ENCODE peak calls at places on chromosomes 5 and 9, in five cellular contexts. One of them, this sample, is unnamed.

GRCh38 chr5:45335346-45335745 is 360.8 kb downstream of the HCN1 start:
- DNase-seq in osteocyte: no peak
- DNase-seq in chondrocyte: no peak
- DNase-seq in dorsolateral prefrontal cortex: no peak
- DNase-seq in choroid plexus epithelial cell: no peak
- DNase-seq in this sample: no peak

GRCh38 chr5:9483251-9483650 is 62.6 kb downstream of the SEMA5A start:
- DNase-seq in chondrocyte: no peak
- DNase-seq in osteocyte: no peak
- DNase-seq in choroid plexus epithelial cell: peak
- DNase-seq in dorsolateral prefrontal cortex: no peak
- DNase-seq in this sample: peak

GRCh38 chr5:169805527-169805934 is 168.5 kb downstream of the DOCK2 start:
- DNase-seq in chondrocyte: no peak
- DNase-seq in choroid plexus epithelial cell: peak
- DNase-seq in dorsolateral prefrontal cortex: no peak
- DNase-seq in osteocyte: no peak
- DNase-seq in this sample: no peak

GRCh38 chr5:54885636-54886035 is 99.8 kb downstream of the ESM1 start:
- DNase-seq in osteocyte: no peak
- DNase-seq in dorsolateral prefrontal cortex: no peak
- DNase-seq in choroid plexus epithelial cell: no peak
- DNase-seq in chondrocyte: no peak
- DNase-seq in this sample: no peak

GRCh38 chr5:36193746-36194145 is 41.8 kb downstream of the SKP2 start:
- DNase-seq in osteocyte: no peak
- DNase-seq in choroid plexus epithelial cell: no peak
- DNase-seq in chondrocyte: no peak
- DNase-seq in dorsolateral prefrontal cortex: no peak
- DNase-seq in this sample: no peak

GRCh38 chr5:178465861-178466288 is 124.3 kb downstream of the COL23A1 start:
- DNase-seq in chondrocyte: no peak
- DNase-seq in choroid plexus epithelial cell: no peak
- DNase-seq in dorsolateral prefrontal cortex: no peak
- DNase-seq in osteocyte: peak
- DNase-seq in this sample: no peak

GRCh38 chr5:1461396-1461795 is 16.2 kb upstream of the SLC6A3 start:
- DNase-seq in dorsolateral prefrontal cortex: no peak
- DNase-seq in chondrocyte: no peak
- DNase-seq in osteocyte: no peak
- DNase-seq in choroid plexus epithelial cell: no peak
- DNase-seq in this sample: no peak

GRCh38 chr9:123073991-123074422 is 40.5 kb downstream of the GPR21 start:
- DNase-seq in osteocyte: no peak
- DNase-seq in chondrocyte: no peak
- DNase-seq in choroid plexus epithelial cell: peak
- DNase-seq in dorsolateral prefrontal cortex: no peak
- DNase-seq in this sample: peak

GRCh38 chr9:106286249-106286648 is 576.7 kb upstream of the ZNF462 start:
- DNase-seq in chondrocyte: no peak
- DNase-seq in dorsolateral prefrontal cortex: no peak
- DNase-seq in osteocyte: no peak
- DNase-seq in choroid plexus epithelial cell: no peak
- DNase-seq in this sample: no peak

GRCh38 chr5:175045820-175046219 is 321.4 kb downstream of the MSX2 start:
- DNase-seq in dorsolateral prefrontal cortex: no peak
- DNase-seq in osteocyte: no peak
- DNase-seq in chondrocyte: no peak
- DNase-seq in choroid plexus epithelial cell: no peak
- DNase-seq in this sample: no peak

GRCh38 chr9:124219290-124219605 is 38.5 kb upstream of the NEK6 start:
- DNase-seq in chondrocyte: no peak
- DNase-seq in choroid plexus epithelial cell: no peak
- DNase-seq in dorsolateral prefrontal cortex: no peak
- DNase-seq in osteocyte: no peak
- DNase-seq in this sample: no peak

GRCh38 chr9:73148447-73148937 is 3.2 kb upstream of the ANXA1 start:
- DNase-seq in dorsolateral prefrontal cortex: no peak
- DNase-seq in choroid plexus epithelial cell: peak
- DNase-seq in osteocyte: no peak
- DNase-seq in chondrocyte: no peak
- DNase-seq in this sample: peak

GRCh38 chr5:45533692-45534091 is 162.5 kb downstream of the HCN1 start:
- DNase-seq in dorsolateral prefrontal cortex: no peak
- DNase-seq in chondrocyte: no peak
- DNase-seq in osteocyte: no peak
- DNase-seq in choroid plexus epithelial cell: no peak
- DNase-seq in this sample: no peak

GRCh38 chr9:79709945-79710674 is 138.3 kb downstream of the TLE4 start:
- DNase-seq in choroid plexus epithelial cell: no peak
- DNase-seq in osteocyte: no peak
- DNase-seq in chondrocyte: no peak
- DNase-seq in dorsolateral prefrontal cortex: peak
- DNase-seq in this sample: no peak

GRCh38 chr9:682633-683508 is 158.6 kb upstream of the DMRT1 start:
- DNase-seq in osteocyte: no peak
- DNase-seq in chondrocyte: no peak
- DNase-seq in dorsolateral prefrontal cortex: no peak
- DNase-seq in choroid plexus epithelial cell: peak
- DNase-seq in this sample: no peak

GRCh38 chr9:132793606-132794580 is 84.2 kb downstream of the AK8 start:
- DNase-seq in osteocyte: peak
- DNase-seq in dorsolateral prefrontal cortex: no peak
- DNase-seq in chondrocyte: no peak
- DNase-seq in choroid plexus epithelial cell: no peak
- DNase-seq in this sample: no peak

GRCh38 chr5:160036884-160037283 is 27.9 kb downstream of the TTC1 start:
- DNase-seq in choroid plexus epithelial cell: no peak
- DNase-seq in chondrocyte: no peak
- DNase-seq in osteocyte: no peak
- DNase-seq in dorsolateral prefrontal cortex: no peak
- DNase-seq in this sample: no peak

GRCh38 chr5:2103940-2104339 is 221.2 kb upstream of the IRX4 start:
- DNase-seq in choroid plexus epithelial cell: peak
- DNase-seq in osteocyte: no peak
- DNase-seq in chondrocyte: no peak
- DNase-seq in dorsolateral prefrontal cortex: no peak
- DNase-seq in this sample: no peak

GRCh38 chr9:136754626-136755284 is 3.3 kb downstream of the LCN8 start:
- DNase-seq in osteocyte: no peak
- DNase-seq in dorsolateral prefrontal cortex: no peak
- DNase-seq in chondrocyte: peak
- DNase-seq in choroid plexus epithelial cell: no peak
- DNase-seq in this sample: no peak

GRCh38 chr5:38718874-38719391 is 126.9 kb upstream of the OSMR start:
- DNase-seq in dorsolateral prefrontal cortex: no peak
- DNase-seq in osteocyte: no peak
- DNase-seq in choroid plexus epithelial cell: peak
- DNase-seq in chondrocyte: no peak
- DNase-seq in this sample: peak

GRCh38 chr5:109823597-109823996 is 133.9 kb downstream of the MAN2A1 start:
- DNase-seq in choroid plexus epithelial cell: peak
- DNase-seq in chondrocyte: no peak
- DNase-seq in osteocyte: no peak
- DNase-seq in dorsolateral prefrontal cortex: no peak
- DNase-seq in this sample: peak

GRCh38 chr5:134100283-134101011 is 14.0 kb upstream of the TCF7 start:
- DNase-seq in chondrocyte: no peak
- DNase-seq in dorsolateral prefrontal cortex: no peak
- DNase-seq in osteocyte: no peak
- DNase-seq in choroid plexus epithelial cell: peak
- DNase-seq in this sample: peak

GRCh38 chr5:142411103-142411502 is 86.3 kb upstream of the SPRY4 start:
- DNase-seq in choroid plexus epithelial cell: no peak
- DNase-seq in dorsolateral prefrontal cortex: no peak
- DNase-seq in osteocyte: no peak
- DNase-seq in chondrocyte: no peak
- DNase-seq in this sample: no peak

GRCh38 chr5:40409600-40409999 is 270.1 kb upstream of the PTGER4 start:
- DNase-seq in chondrocyte: no peak
- DNase-seq in osteocyte: no peak
- DNase-seq in dorsolateral prefrontal cortex: no peak
- DNase-seq in choroid plexus epithelial cell: no peak
- DNase-seq in this sample: no peak

GRCh38 chr5:122151640-122152039 is 22.3 kb downstream of the ZNF474 start:
- DNase-seq in choroid plexus epithelial cell: peak
- DNase-seq in dorsolateral prefrontal cortex: no peak
- DNase-seq in chondrocyte: no peak
- DNase-seq in osteocyte: no peak
- DNase-seq in this sample: peak

DNA sequence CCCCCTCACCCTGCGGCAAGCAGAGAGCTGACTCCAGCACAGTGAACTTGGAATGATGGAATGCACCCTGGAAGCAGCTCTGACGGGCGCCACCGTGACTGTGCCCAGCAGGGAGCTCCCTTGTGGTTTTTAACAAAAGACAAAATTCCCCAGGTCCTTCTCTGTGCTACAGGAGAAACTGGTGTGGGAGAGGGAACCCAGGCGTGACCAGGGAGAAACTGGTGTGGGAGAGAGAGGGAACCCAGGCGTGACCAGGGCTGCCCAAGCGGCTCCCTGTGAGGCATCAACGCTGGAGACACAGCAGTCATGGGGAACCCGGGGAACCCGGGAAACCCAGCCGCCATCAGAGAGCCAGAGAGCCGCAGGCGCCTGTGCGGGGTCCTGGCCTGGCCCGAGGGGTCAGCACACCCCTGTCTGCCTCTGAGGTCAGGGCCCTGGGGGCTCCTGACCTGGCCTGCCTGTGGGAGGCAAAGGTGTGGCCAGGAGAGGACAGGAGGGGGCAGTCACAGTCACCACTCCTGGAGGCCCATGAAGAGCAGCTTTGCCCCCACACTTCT is 3.1 kb upstream of the AHRR start:
- DNase-seq in choroid plexus epithelial cell: peak
- DNase-seq in osteocyte: peak
- DNase-seq in dorsolateral prefrontal cortex: no peak
- DNase-seq in chondrocyte: no peak
- DNase-seq in this sample: peak
- TF ChIP-seq CTCF in choroid plexus epithelial cell: peak
- TF ChIP-seq CTCF in osteocyte: no peak
- TF ChIP-seq CTCF in dorsolateral prefrontal cortex: no peak
- TF ChIP-seq CTCF in chondrocyte: peak
- TF ChIP-seq CTCF in this sample: peak

DNA sequence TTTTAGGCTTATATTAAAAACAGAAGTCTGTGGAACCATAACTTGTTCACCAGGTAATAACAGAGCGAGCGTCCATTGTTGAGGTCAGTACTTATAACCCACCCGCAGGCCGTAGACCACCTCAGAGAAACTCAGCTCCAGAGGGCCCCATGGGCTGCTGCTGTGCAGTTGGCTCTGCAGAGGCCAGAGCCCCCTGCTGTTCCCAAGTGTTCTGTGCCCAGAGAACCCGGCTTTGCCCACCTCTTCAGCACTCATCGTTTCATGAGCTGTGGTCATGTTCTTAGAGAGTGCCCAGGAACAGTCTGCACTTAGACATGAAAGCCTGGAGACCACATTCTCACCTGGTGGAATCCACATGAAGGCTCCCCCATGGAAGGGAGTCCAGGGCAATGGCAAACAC is 50.4 kb upstream of the SLC2A8 start:
- DNase-seq in chondrocyte: no peak
- DNase-seq in choroid plexus epithelial cell: no peak
- DNase-seq in osteocyte: no peak
- DNase-seq in dorsolateral prefrontal cortex: no peak
- DNase-seq in this sample: no peak
- TF ChIP-seq CTCF in chondrocyte: peak
- TF ChIP-seq CTCF in choroid plexus epithelial cell: peak
- TF ChIP-seq CTCF in osteocyte: peak
- TF ChIP-seq CTCF in dorsolateral prefrontal cortex: no peak
- TF ChIP-seq CTCF in this sample: peak

GRCh38 chr5:172845190-172845975 is 11.3 kb downstream of the ERGIC1 start:
- DNase-seq in dorsolateral prefrontal cortex: no peak
- DNase-seq in choroid plexus epithelial cell: no peak
- DNase-seq in chondrocyte: no peak
- DNase-seq in osteocyte: no peak
- DNase-seq in this sample: no peak
- TF ChIP-seq CTCF in dorsolateral prefrontal cortex: no peak
- TF ChIP-seq CTCF in choroid plexus epithelial cell: peak
- TF ChIP-seq CTCF in chondrocyte: peak
- TF ChIP-seq CTCF in osteocyte: no peak
- TF ChIP-seq CTCF in this sample: peak

DNA sequence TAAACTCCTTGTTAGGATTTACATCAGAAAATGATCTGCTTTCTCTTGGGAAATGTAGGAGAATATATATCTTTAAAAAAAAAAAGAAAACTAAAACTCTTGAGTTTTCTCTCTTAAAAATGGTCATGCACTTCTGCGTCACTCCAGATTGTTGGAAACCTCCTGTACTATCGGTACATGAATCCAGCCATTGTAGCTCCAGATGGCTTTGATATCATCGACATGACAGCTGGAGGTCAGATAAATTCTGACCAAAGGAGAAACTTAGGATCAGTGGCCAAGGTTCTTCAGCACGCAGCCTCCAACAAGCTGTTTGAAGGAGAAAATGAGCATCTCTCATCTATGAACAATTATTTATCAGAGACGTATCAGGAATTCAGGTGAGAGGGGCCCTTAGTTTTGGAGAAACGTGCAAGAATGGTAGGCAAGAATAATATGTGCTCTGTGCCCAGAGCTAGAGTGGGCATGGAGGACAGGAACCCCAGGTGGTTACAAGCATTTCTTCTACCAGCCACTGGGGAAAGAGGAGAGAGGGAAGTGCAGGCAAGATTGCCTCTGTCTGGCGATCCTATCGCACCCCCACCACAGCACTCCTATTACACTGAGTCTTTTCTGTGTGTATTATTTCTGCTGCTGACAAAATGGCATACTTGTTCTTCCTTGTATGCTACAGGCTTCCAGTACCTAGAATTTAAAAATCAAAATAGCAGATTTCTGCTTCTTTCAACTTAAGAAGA is 41.4 kb upstream of the F2R start:
- DNase-seq in choroid plexus epithelial cell: no peak
- DNase-seq in chondrocyte: no peak
- DNase-seq in osteocyte: no peak
- DNase-seq in dorsolateral prefrontal cortex: no peak
- DNase-seq in this sample: no peak
- TF ChIP-seq CTCF in choroid plexus epithelial cell: no peak
- TF ChIP-seq CTCF in chondrocyte: no peak
- TF ChIP-seq CTCF in osteocyte: no peak
- TF ChIP-seq CTCF in dorsolateral prefrontal cortex: no peak
- TF ChIP-seq CTCF in this sample: no peak

GRCh38 chr9:82903503-82903902 is 159.4 kb downstream of the RASEF start:
- DNase-seq in chondrocyte: no peak
- DNase-seq in choroid plexus epithelial cell: no peak
- DNase-seq in osteocyte: no peak
- DNase-seq in dorsolateral prefrontal cortex: no peak
- DNase-seq in this sample: no peak
- TF ChIP-seq CTCF in chondrocyte: peak
- TF ChIP-seq CTCF in choroid plexus epithelial cell: peak
- TF ChIP-seq CTCF in osteocyte: peak
- TF ChIP-seq CTCF in dorsolateral prefrontal cortex: no peak
- TF ChIP-seq CTCF in this sample: no peak

GRCh38 chr9:92728831-92729734 is 35.5 kb downstream of the BICD2 start:
- DNase-seq in osteocyte: peak
- DNase-seq in dorsolateral prefrontal cortex: no peak
- DNase-seq in chondrocyte: no peak
- DNase-seq in choroid plexus epithelial cell: peak
- DNase-seq in this sample: peak
- TF ChIP-seq CTCF in osteocyte: peak
- TF ChIP-seq CTCF in dorsolateral prefrontal cortex: peak
- TF ChIP-seq CTCF in chondrocyte: peak
- TF ChIP-seq CTCF in choroid plexus epithelial cell: peak
- TF ChIP-seq CTCF in this sample: peak